ENCODE peak calls at places on chromosomes 12 and 14, in four cellular contexts. Z, W, R and F are unnamed samples.

GRCh38 chr12:93668919-93669418 is 8.2 kb upstream of the CRADD start:
- DNase-seq in W (no peak), Z (no peak), R (no peak), F (no peak)

GRCh38 chr12:75704664-75705063 is 193.3 kb upstream of the KRR1 start:
- DNase-seq in W (no peak), R (no peak), Z (peak), F (no peak)

GRCh38 chr12:48165089-48166031 is 8.0 kb upstream of the ASB8 start:
- DNase-seq in R (peak), W (peak), Z (peak), F (no peak)

GRCh38 chr12:50715174-50715573 is 48.7 kb upstream of the ATF1 start:
- DNase-seq in W (no peak), Z (peak), R (no peak), F (no peak)

GRCh38 chr14:74391479-74391878 is 34.5 kb downstream of the SYNDIG1L start:
- DNase-seq in R (no peak), Z (no peak), W (no peak), F (no peak)

GRCh38 chr14:75896341-75896740 is 85.5 kb downstream of the TGFB3 start:
- DNase-seq in W (no peak), Z (peak), R (no peak), F (no peak)

GRCh38 chr12:118060301-118061010 is 523 bp downstream of the WSB2 start:
- DNase-seq in R (no peak), Z (no peak), W (no peak), F (peak)

GRCh38 chr14:63632932-63633514 is 8.6 kb downstream of the WDR89 start:
- DNase-seq in W (peak), R (peak), Z (peak), F (no peak)

GRCh38 chr12:131832393-131833231 is 4.4 kb downstream of the MMP17 start:
- DNase-seq in Z (peak), W (peak), R (peak), F (peak)

GRCh38 chr12:81284137-81284536 is 206.3 kb downstream of the ACSS3 start:
- DNase-seq in R (no peak), Z (peak), W (no peak), F (no peak)

GRCh38 chr14:25034803-25035681 is 14.9 kb downstream of the STXBP6 start:
- DNase-seq in Z (no peak), R (no peak), W (no peak), F (no peak)

GRCh38 chr14:33762462-33762861 is 188.4 kb downstream of the EGLN3 start:
- DNase-seq in R (no peak), Z (peak), W (no peak), F (no peak)